ENCODE peak calls at places on chromosomes 6 and 20, in nine cellular contexts. K, A, I, U, F, V, L, C and Y are unnamed samples. For H3K36me3, the result is how much of the 10 kb centered on the place peaks cover.

GRCh38 chr6:123715243-123715863 is 78.6 kb upstream of the TRDN start:
- DNase-seq in I (no peak), F (peak), U (peak), C (no peak), V (no peak), L (no peak), K (no peak), A (peak), Y (no peak)

GRCh38 chr20:43914697-43915208 is at the start of gene TOX2:
- DNase-seq in L (peak), I (no peak), C (no peak), K (peak), U (peak), V (no peak), F (no peak), A (peak), Y (peak)

GRCh38 chr20:52004720-52005119 is 186.9 kb downstream of the ZFP64 start:
- DNase-seq in F (no peak), C (no peak), A (no peak), L (no peak), K (no peak), I (no peak), V (no peak), U (peak), Y (no peak)

GRCh38 chr6:28258877-28259777 is at the start of gene NKAPL:
- DNase-seq in K (peak), A (no peak), U (peak), C (peak), I (no peak), V (peak), F (peak), L (peak), Y (peak)

GRCh38 chr20:14498809-14499208 is 161.4 kb upstream of the FLRT3 start:
- DNase-seq in C (no peak), U (no peak), F (no peak), I (no peak), V (no peak), A (no peak), L (no peak), K (no peak), Y (peak)

GRCh38 chr6:118810420-118811027 is 83.4 kb upstream of the ASF1A start:
- DNase-seq in C (peak), V (no peak), U (no peak), F (no peak), L (no peak), A (no peak), K (peak), I (peak), Y (no peak)

GRCh38 chr6:19157496-19157895 is 679.7 kb upstream of the ID4 start:
- DNase-seq in F (no peak), U (no peak), K (no peak), I (no peak), C (no peak), V (no peak), L (no peak), A (no peak), Y (no peak)

GRCh38 chr20:44467289-44467883 is 8.3 kb upstream of the TTPAL start:
- DNase-seq in U (peak), K (no peak), F (no peak), I (no peak), L (peak), V (no peak), C (no peak), A (peak), Y (peak)

GRCh38 chr6:97674802-97675201 is 391.8 kb upstream of the MMS22L start:
- DNase-seq in K (no peak), I (no peak), V (no peak), U (no peak), L (no peak), A (no peak), C (no peak), F (no peak), Y (no peak)

GRCh38 chr6:144896296-144896695 is 611.2 kb downstream of the UTRN start:
- DNase-seq in A (no peak), V (no peak), I (no peak), K (no peak), C (no peak), L (no peak), F (no peak), U (peak), Y (no peak)

DNA sequence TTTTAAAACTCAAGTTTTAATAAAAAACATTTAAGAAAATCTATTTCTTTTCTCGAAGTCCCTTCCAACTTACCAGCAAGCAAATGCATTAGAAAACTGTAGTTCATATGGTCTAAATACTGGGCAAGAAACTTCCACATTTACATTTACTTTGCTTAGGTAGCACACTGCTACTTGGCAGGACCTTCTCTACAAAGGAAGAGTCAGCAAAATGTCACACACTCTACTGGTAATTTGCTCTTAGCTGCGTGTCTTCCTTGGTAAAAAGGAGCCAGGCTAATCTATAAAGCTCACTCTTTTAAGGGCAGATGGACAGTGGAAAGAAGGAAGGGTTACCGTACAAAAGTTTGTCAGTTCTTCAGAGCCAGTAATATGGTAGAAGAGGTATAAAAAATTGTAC is 45.7 kb downstream of the MAP3K7 start:
- DNase-seq in A (no peak), L (no peak), U (no peak), I (no peak), F (no peak), C (no peak), K (no peak), V (no peak), Y (no peak)
- H3K36me3 ChIP-seq in A (under half), L (half or more), U (half or more), I (under half), F (under half), C (under half), K (under half), V (under half), Y (under half)

GRCh38 chr6:150928882-150929281 is 63.4 kb downstream of the MTHFD1L start:
- DNase-seq in V (no peak), U (no peak), K (no peak), I (no peak), F (no peak), A (peak), C (no peak), L (no peak), Y (peak)
- H3K36me3 ChIP-seq in V (under half), U (under half), K (under half), I (half or more), F (under half), A (under half), C (under half), L (under half), Y (under half)

DNA sequence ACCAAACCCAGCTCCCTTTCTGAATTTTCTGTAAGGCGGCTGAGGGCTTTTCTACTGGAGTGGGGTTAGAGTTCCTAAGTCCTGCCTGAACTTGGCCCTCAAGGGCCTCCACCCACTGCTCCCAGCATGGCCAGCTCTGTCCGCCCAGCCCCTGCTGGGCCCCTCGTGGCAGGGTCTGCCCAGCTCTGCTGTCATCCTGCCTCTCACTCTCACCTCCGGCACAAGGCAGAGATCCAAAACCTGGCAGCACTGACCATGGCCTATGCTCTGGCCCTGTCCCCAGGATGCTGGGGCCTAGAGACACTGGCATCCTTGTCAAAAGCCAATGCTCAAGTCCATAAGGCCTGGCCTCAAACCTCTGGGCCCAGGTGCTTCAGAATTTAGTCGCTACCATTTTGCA is 61.1 kb downstream of the TAF4 start:
- DNase-seq in L (no peak), I (no peak), K (no peak), F (no peak), C (no peak), A (no peak), U (no peak), V (no peak), Y (no peak)
- H3K36me3 ChIP-seq in L (half or more), I (half or more), K (under half), F (under half), C (half or more), A (under half), U (half or more), V (half or more), Y (under half)

DNA sequence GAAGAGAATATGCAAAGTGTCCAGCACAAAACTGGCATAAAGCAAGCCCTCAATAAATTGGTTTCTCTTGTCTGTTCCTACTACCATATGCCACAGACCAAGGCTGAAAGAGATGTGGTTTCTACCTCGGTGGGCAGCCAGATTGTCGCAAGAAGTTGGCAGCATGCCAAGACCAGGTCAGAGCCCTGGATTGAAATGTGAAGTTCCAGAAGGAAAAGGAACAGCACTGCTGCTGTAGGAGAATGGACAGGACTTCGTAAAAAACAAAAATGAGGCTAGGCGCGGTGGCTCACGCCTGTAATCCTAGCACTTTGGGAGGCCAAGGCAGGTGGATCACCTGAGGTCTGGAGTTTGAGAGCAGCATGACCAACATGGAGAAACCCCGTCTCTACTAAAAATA is 22.1 kb downstream of the MRPL14 start:
- DNase-seq in V (no peak), U (no peak), A (no peak), F (no peak), K (no peak), L (no peak), C (no peak), I (no peak), Y (no peak)
- H3K36me3 ChIP-seq in V (under half), U (under half), A (under half), F (under half), K (under half), L (half or more), C (under half), I (half or more), Y (under half)

GRCh38 chr20:50695144-50695872 is 4.0 kb upstream of the RIPOR3 start:
- DNase-seq in I (no peak), L (no peak), V (no peak), U (no peak), A (no peak), K (no peak), C (no peak), F (peak), Y (no peak)
- H3K36me3 ChIP-seq in I (under half), L (under half), V (under half), U (under half), A (under half), K (under half), C (under half), F (under half), Y (under half)